ENCODE peak calls at places on chromosomes 1 and 21, in ten cellular contexts. V, K, Z, P, M, H, L, Y, I and F are unnamed samples.

GRCh38 chr1:223129229-223129851 is 13.7 kb downstream of the TLR5 start:
- DNase-seq in V (no peak), K (peak; percentile 94), Z (no peak), P (peak; percentile 74), M (peak; percentile 91), H (peak; percentile 54), L (peak; percentile 25), Y (peak; percentile 35), I (peak; percentile 77), F (peak; percentile 77)

GRCh38 chr21:35236090-35236489 is 187.0 kb upstream of the RUNX1 start:
- DNase-seq in V (no peak), K (no peak), Z (no peak), P (no peak), M (no peak), H (no peak), L (no peak), Y (no peak), I (no peak), F (no peak)

GRCh38 chr1:53075761-53076163 is 13.7 kb downstream of the PODN start:
- DNase-seq in V (no peak), K (peak; percentile 79), Z (no peak), P (no peak), M (no peak), H (no peak), L (no peak), Y (no peak), I (peak; percentile 1), F (no peak)

GRCh38 chr1:1941868-1942752 is 23.0 kb upstream of the TMEM52 start:
- DNase-seq in V (no peak), K (no peak), Z (no peak), P (no peak), M (no peak), H (no peak), L (no peak), Y (no peak), I (no peak), F (no peak)

GRCh38 chr1:110265186-110265585 is 55.1 kb downstream of the KCNC4 start:
- DNase-seq in V (no peak), K (no peak), Z (no peak), P (no peak), M (no peak), H (no peak), L (no peak), Y (no peak), I (no peak), F (no peak)

GRCh38 chr1:47564570-47564969 is 126.7 kb downstream of the FOXD2 start:
- DNase-seq in V (no peak), K (no peak), Z (no peak), P (no peak), M (no peak), H (no peak), L (no peak), Y (no peak), I (no peak), F (no peak)

GRCh38 chr1:200889571-200889970 is 5.1 kb upstream of the INAVA start:
- DNase-seq in V (no peak), K (no peak), Z (no peak), P (no peak), M (no peak), H (no peak), L (no peak), Y (no peak), I (no peak), F (no peak)

GRCh38 chr1:35573776-35574654 is 901 bp downstream of the TFAP2E start:
- DNase-seq in V (no peak), K (peak; percentile 83), Z (no peak), P (no peak), M (peak; percentile 43), H (no peak), L (no peak), Y (no peak), I (no peak), F (no peak)

GRCh38 chr1:116504308-116505156 is 66.3 kb downstream of the CD58 start:
- DNase-seq in V (no peak), K (peak; percentile 94), Z (no peak), P (peak; percentile 55), M (no peak), H (peak; percentile 81), L (peak; percentile 86), Y (peak; percentile 81), I (peak; percentile 67), F (peak; percentile 79)

GRCh38 chr1:197198911-197199310 is 52.4 kb upstream of the ASPM start:
- DNase-seq in V (no peak), K (no peak), Z (no peak), P (no peak), M (no peak), H (no peak), L (no peak), Y (no peak), I (no peak), F (no peak)

GRCh38 chr1:22140681-22141080 is 2.2 kb downstream of the WNT4 start:
- DNase-seq in V (no peak), K (no peak), Z (no peak), P (no peak), M (no peak), H (no peak), L (no peak), Y (no peak), I (no peak), F (no peak)

GRCh38 chr1:206918076-206918475 is 3.7 kb downstream of the FCMR start:
- DNase-seq in V (no peak), K (no peak), Z (no peak), P (no peak), M (no peak), H (no peak), L (no peak), Y (no peak), I (no peak), F (no peak)

GRCh38 chr1:236603896-236604217 is 459 bp downstream of the HEATR1 start:
- DNase-seq in V (no peak), K (no peak), Z (no peak), P (peak; percentile 66), M (no peak), H (peak; percentile 45), L (peak; percentile 37), Y (peak; percentile 57), I (no peak), F (no peak)

GRCh38 chr21:45424854-45425795 is 20.2 kb downstream of the COL18A1 start:
- DNase-seq in V (no peak), K (no peak), Z (no peak), P (no peak), M (no peak), H (no peak), L (no peak), Y (no peak), I (no peak), F (no peak)

GRCh38 chr1:43034778-43035177 is 76.1 kb upstream of the SLC2A1 start:
- DNase-seq in V (no peak), K (no peak), Z (no peak), P (no peak), M (no peak), H (no peak), L (no peak), Y (no peak), I (no peak), F (no peak)

GRCh38 chr1:11286735-11287410 is 13.9 kb downstream of the UBIAD1 start:
- DNase-seq in V (no peak), K (no peak), Z (no peak), P (no peak), M (no peak), H (peak; percentile 7), L (peak; percentile 17), Y (peak; percentile 78), I (no peak), F (no peak)

GRCh38 chr21:32333953-32334673 is 35.5 kb downstream of the MRAP start:
- DNase-seq in V (no peak), K (peak; percentile 81), Z (no peak), P (no peak), M (no peak), H (no peak), L (no peak), Y (no peak), I (no peak), F (no peak)

GRCh38 chr1:35029756-35030155 is 2.0 kb downstream of the ZMYM6 start:
- DNase-seq in V (no peak), K (no peak), Z (no peak), P (no peak), M (no peak), H (peak; percentile 25), L (no peak), Y (peak; percentile 43), I (no peak), F (no peak)

GRCh38 chr1:61953076-61953789 is 211.0 kb downstream of the PATJ start:
- DNase-seq in V (no peak), K (no peak), Z (no peak), P (no peak), M (no peak), H (no peak), L (no peak), Y (no peak), I (no peak), F (no peak)

DNA sequence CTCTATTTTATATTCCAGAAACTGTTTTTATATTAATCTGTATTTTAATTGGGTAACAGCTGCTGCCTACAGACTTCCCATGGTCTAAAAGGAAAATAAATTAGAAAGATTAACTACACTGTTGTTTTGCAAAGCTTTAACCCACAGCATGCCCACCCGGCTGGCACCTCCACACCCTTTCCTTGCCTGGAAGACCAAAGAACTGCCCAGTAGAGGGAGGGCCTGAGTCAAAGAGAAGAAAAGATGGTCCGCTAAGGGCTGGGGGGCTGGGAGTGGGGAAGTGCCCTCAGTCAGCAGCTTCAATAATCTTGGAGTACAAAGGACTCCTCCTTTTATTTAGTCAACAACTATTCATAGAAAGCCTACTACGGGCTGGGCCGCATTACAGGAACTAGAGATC is 40.7 kb downstream of the ERI3 start:
- DNase-seq in V (no peak), K (no peak), Z (no peak), P (no peak), M (no peak), H (no peak), L (no peak), Y (no peak), I (no peak), F (no peak)
- TF ChIP-seq CTCF in V (peak; percentile 7), K (no peak), Z (peak; percentile 7), P (no peak), M (no peak), H (peak; percentile 15), L (peak; percentile 56), Y (peak; percentile 14), I (no peak), F (no peak)

GRCh38 chr1:156075158-156075557 is 7.1 kb downstream of the MEX3A start:
- DNase-seq in V (no peak), K (no peak), Z (no peak), P (no peak), M (no peak), H (no peak), L (no peak), Y (no peak), I (no peak), F (no peak)
- TF ChIP-seq CTCF in V (no peak), K (no peak), Z (no peak), P (no peak), M (no peak), H (no peak), L (peak; percentile 14), Y (no peak), I (no peak), F (no peak)

GRCh38 chr1:77416692-77417450 is 135.1 kb downstream of the AK5 start:
- DNase-seq in V (no peak), K (no peak), Z (no peak), P (no peak), M (no peak), H (peak; percentile 52), L (peak; percentile 14), Y (peak; percentile 49), I (no peak), F (no peak)
- TF ChIP-seq CTCF in V (peak; percentile 27), K (no peak), Z (peak; percentile 41), P (no peak), M (no peak), H (peak; percentile 52), L (peak; percentile 58), Y (peak; percentile 52), I (peak; percentile 12), F (no peak)

GRCh38 chr1:8702848-8703810 is 114.3 kb downstream of the RERE start:
- DNase-seq in V (peak; percentile 67), K (peak; percentile 96), Z (peak; percentile 68), P (peak; percentile 94), M (peak; percentile 92), H (peak; percentile 93), L (peak; percentile 89), Y (peak; percentile 87), I (peak; percentile 93), F (peak; percentile 86)
- TF ChIP-seq CTCF in V (no peak), K (no peak), Z (peak; percentile 11), P (peak; percentile 12), M (no peak), H (no peak), L (peak; percentile 14), Y (no peak), I (no peak), F (no peak)